ENCODE peak calls at places on chromosomes 5 and 9, in four cellular contexts. One of them, this sample, is unnamed.

GRCh38 chr5:123881791-123882244 is 369.8 kb downstream of the CSNK1G3 start:
- DNase-seq in HCT116: no peak
- DNase-seq in HFFc6: peak
- DNase-seq in GM10248: no peak
- DNase-seq in this sample: no peak

GRCh38 chr9:105883847-105884246 is 189.5 kb downstream of the TMEM38B start:
- DNase-seq in HCT116: no peak
- DNase-seq in HFFc6: no peak
- DNase-seq in GM10248: peak
- DNase-seq in this sample: peak

GRCh38 chr9:134681061-134681661 is 39.6 kb downstream of the COL5A1 start:
- DNase-seq in HCT116: no peak
- DNase-seq in HFFc6: no peak
- DNase-seq in GM10248: no peak
- DNase-seq in this sample: no peak

GRCh38 chr5:109907751-109908150 is 218.0 kb downstream of the MAN2A1 start:
- DNase-seq in HCT116: no peak
- DNase-seq in HFFc6: peak
- DNase-seq in GM10248: no peak
- DNase-seq in this sample: no peak

GRCh38 chr5:132526290-132526973 is 16.9 kb downstream of the IL5 start:
- DNase-seq in HCT116: peak
- DNase-seq in HFFc6: peak
- DNase-seq in GM10248: peak
- DNase-seq in this sample: peak

GRCh38 chr9:125620216-125620615 is 86.8 kb downstream of the MAPKAP1 start:
- DNase-seq in HCT116: no peak
- DNase-seq in HFFc6: no peak
- DNase-seq in GM10248: no peak
- DNase-seq in this sample: no peak

GRCh38 chr5:17218353-17219005 is 1.0 kb downstream of the BASP1 start:
- DNase-seq in HCT116: no peak
- DNase-seq in HFFc6: peak
- DNase-seq in GM10248: peak
- DNase-seq in this sample: no peak

GRCh38 chr5:56155992-56156584 is 77.0 kb downstream of the ANKRD55 start:
- DNase-seq in HCT116: no peak
- DNase-seq in HFFc6: no peak
- DNase-seq in GM10248: no peak
- DNase-seq in this sample: no peak

GRCh38 chr9:36162211-36162610 is 7.0 kb upstream of the CCIN start:
- DNase-seq in HCT116: no peak
- DNase-seq in HFFc6: no peak
- DNase-seq in GM10248: no peak
- DNase-seq in this sample: no peak

GRCh38 chr5:140145818-140146522 is 20.2 kb downstream of the IGIP start:
- DNase-seq in HCT116: no peak
- DNase-seq in HFFc6: peak
- DNase-seq in GM10248: peak
- DNase-seq in this sample: peak

DNA sequence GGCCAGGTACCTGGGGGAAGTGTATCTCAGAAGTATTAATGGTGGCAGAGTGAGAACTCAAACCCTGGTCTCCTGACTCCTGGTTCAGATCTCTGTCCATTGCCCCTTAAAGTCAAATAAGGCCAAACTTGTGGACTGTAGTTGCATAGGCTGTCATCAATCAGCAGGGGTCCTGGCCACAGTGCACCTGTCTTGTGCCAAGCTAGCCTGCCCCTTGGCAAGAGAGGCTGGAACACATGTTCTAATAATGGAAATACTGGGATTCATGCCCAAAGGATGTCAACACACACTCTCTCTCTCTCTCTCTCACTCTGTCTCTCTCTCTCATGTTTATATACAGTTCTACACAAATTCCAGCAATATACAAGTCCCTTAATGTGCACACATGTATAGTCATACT is 44.3 kb downstream of the GLRA1 start:
- DNase-seq in HCT116: no peak
- DNase-seq in HFFc6: no peak
- DNase-seq in GM10248: no peak
- DNase-seq in this sample: no peak
- TF ChIP-seq CTCF in HCT116: no peak
- TF ChIP-seq CTCF in HFFc6: no peak
- TF ChIP-seq CTCF in GM10248: no peak
- TF ChIP-seq CTCF in this sample: no peak

DNA sequence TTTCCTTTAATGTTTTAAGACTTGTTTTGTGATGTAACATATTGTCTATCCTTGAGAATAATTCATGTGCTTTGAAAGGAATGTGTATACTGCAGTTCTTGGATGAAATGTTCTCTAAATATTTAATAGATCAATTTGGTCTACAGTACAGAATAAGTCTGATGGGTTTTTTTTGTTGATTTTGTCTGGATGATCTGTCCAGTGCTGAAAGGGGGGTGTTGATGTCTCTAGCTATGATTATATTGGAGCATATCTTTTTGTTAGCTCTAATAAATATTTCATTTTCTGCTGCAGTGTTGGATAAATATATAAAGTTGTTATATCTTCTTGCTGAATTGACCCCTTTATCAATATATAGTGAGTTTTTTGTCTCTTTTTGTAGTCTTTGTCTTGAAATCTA is 269.9 kb upstream of the TUSC1 start:
- DNase-seq in HCT116: no peak
- DNase-seq in HFFc6: no peak
- DNase-seq in GM10248: no peak
- DNase-seq in this sample: no peak
- TF ChIP-seq CTCF in HCT116: no peak
- TF ChIP-seq CTCF in HFFc6: no peak
- TF ChIP-seq CTCF in GM10248: no peak
- TF ChIP-seq CTCF in this sample: no peak

GRCh38 chr5:84306617-84307016 is 78.1 kb downstream of the EDIL3 start:
- DNase-seq in HCT116: no peak
- DNase-seq in HFFc6: no peak
- DNase-seq in GM10248: no peak
- DNase-seq in this sample: no peak
- TF ChIP-seq CTCF in HCT116: no peak
- TF ChIP-seq CTCF in HFFc6: no peak
- TF ChIP-seq CTCF in GM10248: no peak
- TF ChIP-seq CTCF in this sample: no peak

GRCh38 chr9:123655681-123656423 is 274.1 kb downstream of the DENND1A start:
- DNase-seq in HCT116: no peak
- DNase-seq in HFFc6: no peak
- DNase-seq in GM10248: no peak
- DNase-seq in this sample: no peak
- TF ChIP-seq CTCF in HCT116: no peak
- TF ChIP-seq CTCF in HFFc6: no peak
- TF ChIP-seq CTCF in GM10248: no peak
- TF ChIP-seq CTCF in this sample: no peak

DNA sequence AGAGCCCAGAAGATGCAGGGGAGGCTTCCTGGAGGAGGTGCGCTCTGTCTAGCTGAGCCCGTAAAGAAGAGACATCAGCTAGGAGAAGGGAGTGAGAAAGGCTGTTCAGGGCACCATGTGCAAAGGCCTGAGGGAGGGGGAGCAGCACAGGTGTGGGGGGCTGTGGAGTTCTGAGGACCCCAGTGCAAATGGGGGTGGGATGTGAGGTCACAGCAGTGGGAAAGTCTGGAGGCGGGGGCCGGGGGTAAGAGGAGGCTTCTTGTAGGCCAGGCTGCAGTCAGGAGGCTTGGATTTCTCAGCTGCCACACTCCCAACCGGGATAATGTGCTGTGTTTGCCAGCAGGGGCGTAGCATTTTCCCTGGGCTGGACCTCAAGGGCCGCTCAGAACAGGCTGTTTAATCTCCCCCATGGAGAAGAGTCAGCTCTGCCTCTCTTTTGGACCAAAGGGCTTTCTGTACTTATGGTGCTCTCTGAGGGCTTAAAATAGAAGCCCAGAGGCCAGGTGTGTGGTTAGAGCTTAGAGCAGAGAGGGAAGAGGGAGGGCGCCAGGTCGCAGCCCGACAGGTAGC is 5.7 kb downstream of the NEURL1B start:
- DNase-seq in HCT116: no peak
- DNase-seq in HFFc6: no peak
- DNase-seq in GM10248: no peak
- DNase-seq in this sample: no peak
- TF ChIP-seq CTCF in HCT116: no peak
- TF ChIP-seq CTCF in HFFc6: peak
- TF ChIP-seq CTCF in GM10248: no peak
- TF ChIP-seq CTCF in this sample: no peak

GRCh38 chr9:107044872-107045271 is 181.9 kb downstream of the ZNF462 start:
- DNase-seq in HCT116: no peak
- DNase-seq in HFFc6: no peak
- DNase-seq in GM10248: no peak
- DNase-seq in this sample: peak
- TF ChIP-seq CTCF in HCT116: peak
- TF ChIP-seq CTCF in HFFc6: peak
- TF ChIP-seq CTCF in GM10248: peak
- TF ChIP-seq CTCF in this sample: no peak